ENCODE peak calls at places on chromosomes 3 and 15, in nine cellular contexts. Q is left lung, W is transverse colon, X is sigmoid colon, P is cardiac muscle cell, O is mucosa of descending colon, I is AG04450, N is gastrocnemius medialis, G is ovary. M is an unnamed sample. For H3K9me3, the result is how much of the 10 kb centered on the place peaks cover.

GRCh38 chr3:135926664-135927063 is 38.9 kb upstream of the PPP2R3A start:
- DNase-seq in X (no peak), Q (no peak), W (no peak), G (no peak), P (no peak), N (no peak), I (no peak), O (no peak), M (no peak)

GRCh38 chr3:87082806-87083440 is 92.0 kb upstream of the VGLL3 start:
- DNase-seq in P (peak), G (peak), N (no peak), X (no peak), W (no peak), Q (no peak), I (peak), O (no peak), M (peak)

GRCh38 chr3:46293991-46294833 is 52.0 kb downstream of the CCR3 start:
- DNase-seq in O (no peak), X (no peak), P (no peak), I (no peak), W (no peak), N (no peak), G (no peak), Q (no peak), M (no peak)

GRCh38 chr3:98772022-98772421 is 8.9 kb downstream of the ST3GAL6 start:
- DNase-seq in G (no peak), N (no peak), I (no peak), X (no peak), O (no peak), W (no peak), Q (no peak), P (no peak), M (no peak)

GRCh38 chr3:14488286-14489036 is 51.7 kb downstream of the GRIP2 start:
- DNase-seq in X (no peak), I (no peak), G (no peak), O (no peak), N (no peak), Q (no peak), W (no peak), P (no peak), M (no peak)

GRCh38 chr3:99866167-99866810 is 48.6 kb downstream of the CMSS1 start:
- DNase-seq in I (no peak), Q (no peak), G (no peak), X (no peak), W (no peak), P (no peak), N (no peak), O (no peak), M (no peak)

GRCh38 chr3:159854500-159855124 is 134.0 kb upstream of the IL12A start:
- DNase-seq in P (peak), I (peak), N (peak), Q (no peak), W (no peak), G (no peak), X (no peak), O (no peak), M (no peak)

GRCh38 chr15:57527382-57528091 is 64.2 kb upstream of the MYZAP start:
- DNase-seq in X (peak), W (no peak), G (peak), I (peak), P (peak), Q (no peak), N (no peak), O (no peak), M (peak)

GRCh38 chr3:124277516-124277890 is 285.6 kb upstream of the ROPN1 start:
- DNase-seq in W (peak), Q (no peak), N (no peak), G (peak), O (no peak), I (no peak), P (no peak), X (no peak), M (no peak)

GRCh38 chr15:80109388-80109787 is 43.4 kb upstream of the FAH start:
- DNase-seq in G (no peak), P (no peak), X (no peak), O (no peak), N (no peak), W (no peak), I (no peak), Q (no peak), M (no peak)

GRCh38 chr15:49589030-49589429 is 31.6 kb downstream of the FAM227B start:
- DNase-seq in X (no peak), I (no peak), W (no peak), Q (no peak), N (no peak), G (no peak), O (no peak), P (no peak), M (no peak)

GRCh38 chr3:133230191-133230590 is 169.7 kb upstream of the BFSP2 start:
- DNase-seq in O (no peak), P (no peak), I (no peak), W (no peak), G (no peak), X (no peak), N (no peak), Q (no peak), M (peak)

GRCh38 chr3:153219147-153219546 is 57.1 kb downstream of the RAP2B start:
- DNase-seq in N (no peak), O (no peak), G (no peak), X (no peak), P (no peak), W (no peak), Q (no peak), I (no peak), M (no peak)

GRCh38 chr3:177201707-177202397 is 4.6 kb upstream of the TBL1XR1 start:
- DNase-seq in P (no peak), G (no peak), O (no peak), I (peak), X (no peak), Q (no peak), W (peak), N (no peak), M (no peak)

GRCh38 chr3:13623101-13623654 is 74.3 kb downstream of the FBLN2 start:
- DNase-seq in G (no peak), W (no peak), I (no peak), X (no peak), N (no peak), Q (no peak), O (no peak), P (peak), M (peak)

GRCh38 chr3:11607816-11608215 is 35.9 kb downstream of the VGLL4 start:
- DNase-seq in N (no peak), G (no peak), P (peak), W (no peak), Q (no peak), X (no peak), I (no peak), O (no peak), M (no peak)

GRCh38 chr3:177382944-177383343 is 185.7 kb upstream of the TBL1XR1 start:
- DNase-seq in G (no peak), X (no peak), W (no peak), P (no peak), O (no peak), Q (no peak), I (no peak), N (peak), M (no peak)

GRCh38 chr3:69425249-69425648 is 39.4 kb upstream of the FRMD4B start:
- DNase-seq in N (no peak), X (no peak), P (peak), I (no peak), O (no peak), Q (no peak), G (peak), W (peak), M (peak)

GRCh38 chr15:96535148-96535547 is 204.6 kb downstream of the NR2F2 start:
- DNase-seq in N (no peak), P (no peak), W (no peak), Q (no peak), X (no peak), G (no peak), O (no peak), I (no peak), M (peak)

GRCh38 chr3:150308481-150308918 is 99.6 kb upstream of the TSC22D2 start:
- DNase-seq in Q (no peak), N (no peak), G (no peak), X (no peak), P (no peak), I (no peak), O (peak), W (peak), M (no peak)

GRCh38 chr3:151015762-151016161 is 43.2 kb upstream of the CLRN1 start:
- DNase-seq in P (no peak), I (no peak), W (no peak), O (no peak), X (no peak), Q (no peak), N (no peak), G (no peak), M (no peak)

GRCh38 chr3:13277860-13278531 is 142.1 kb downstream of the NUP210 start:
- DNase-seq in I (no peak), W (no peak), P (no peak), Q (no peak), X (peak), G (no peak), N (no peak), O (no peak), M (no peak)

GRCh38 chr3:149247929-149248691 is 26.5 kb upstream of the CP start:
- DNase-seq in Q (no peak), P (peak), I (no peak), W (no peak), O (no peak), G (no peak), X (no peak), N (no peak), M (no peak)

GRCh38 chr15:98653686-98654085 is 5.3 kb downstream of the IGF1R start:
- DNase-seq in W (no peak), P (no peak), N (no peak), G (no peak), Q (no peak), I (no peak), X (no peak), O (no peak), M (no peak)

GRCh38 chr3:41320953-41321641 is 121.8 kb downstream of the CTNNB1 start:
- DNase-seq in X (no peak), O (no peak), Q (no peak), W (no peak), G (no peak), N (no peak), I (no peak), P (no peak), M (no peak)

GRCh38 chr15:27454281-27455060 is 483.5 kb downstream of the GABRG3 start:
- DNase-seq in P (no peak), I (peak), G (no peak), W (no peak), X (no peak), Q (no peak), O (no peak), N (no peak), M (no peak)

GRCh38 chr3:52218454-52218853 is 7.0 kb downstream of the TLR9 start:
- DNase-seq in P (no peak), I (no peak), N (no peak), G (no peak), W (peak), Q (no peak), X (no peak), O (peak), M (no peak)

GRCh38 chr3:177665122-177665808 is 468.0 kb upstream of the TBL1XR1 start:
- DNase-seq in N (no peak), I (peak), G (no peak), Q (no peak), W (no peak), P (no peak), X (no peak), O (no peak), M (no peak)

GRCh38 chr3:119352235-119352634 is 58.1 kb downstream of the ARHGAP31 start:
- DNase-seq in N (no peak), Q (no peak), X (no peak), W (no peak), G (no peak), P (no peak), I (no peak), O (no peak), M (no peak)

GRCh38 chr15:44102675-44103254 is 92.3 kb downstream of the FRMD5 start:
- DNase-seq in W (no peak), N (no peak), Q (peak), X (no peak), G (no peak), I (peak), O (no peak), P (peak), M (peak)

GRCh38 chr3:11718582-11719405 is 75.1 kb upstream of the VGLL4 start:
- DNase-seq in P (peak), N (no peak), X (peak), G (peak), W (peak), O (peak), Q (peak), I (no peak), M (peak)

GRCh38 chr3:88057650-88058321 is 1.0 kb downstream of the CGGBP1 start:
- DNase-seq in Q (no peak), O (no peak), I (no peak), N (no peak), W (no peak), X (no peak), P (peak), G (no peak), M (peak)

GRCh38 chr3:14520149-14520548 is 20.0 kb downstream of the GRIP2 start:
- DNase-seq in X (peak), G (peak), W (no peak), O (peak), N (peak), I (no peak), Q (no peak), P (no peak), M (no peak)

GRCh38 chr15:46304320-46304719 is 669.5 kb downstream of the SQOR start:
- DNase-seq in G (no peak), N (no peak), I (no peak), Q (no peak), X (no peak), O (no peak), W (no peak), P (peak), M (peak)

GRCh38 chr3:193016437-193016887 is 98.8 kb upstream of the MB21D2 start:
- DNase-seq in O (no peak), X (no peak), I (no peak), N (no peak), P (peak), Q (no peak), W (no peak), G (no peak), M (peak)

GRCh38 chr15:74723754-74724334 is 1.5 kb downstream of the CYP1A1 start:
- DNase-seq in I (no peak), X (no peak), G (no peak), P (peak), Q (no peak), N (no peak), O (no peak), W (no peak), M (peak)

GRCh38 chr3:145088917-145089316 is 1072.1 kb downstream of the PLOD2 start:
- DNase-seq in I (no peak), G (no peak), O (no peak), N (no peak), Q (no peak), W (no peak), X (no peak), P (no peak), M (no peak)

GRCh38 chr3:128726691-128727031 is 678 bp downstream of the RAB7A start:
- DNase-seq in P (peak), O (peak), W (peak), I (no peak), N (peak), X (peak), Q (peak), G (peak), M (peak)

GRCh38 chr3:69869643-69870042 is 129.9 kb upstream of the SAMMSON start:
- DNase-seq in Q (no peak), X (no peak), G (no peak), P (no peak), W (no peak), O (no peak), N (no peak), I (peak), M (no peak)

GRCh38 chr15:86846059-86846458 is 766.4 kb downstream of the AGBL1 start:
- DNase-seq in O (no peak), W (no peak), X (no peak), Q (no peak), I (no peak), P (no peak), G (no peak), N (no peak), M (no peak)
- H3K9me3 ChIP-seq in O (under half), W (under half), X (under half), Q (under half), I (under half), P (under half), G (under half), N (under half), M (under half)

GRCh38 chr15:51623386-51623938 is 891 bp upstream of the DMXL2 start:
- DNase-seq in N (no peak), G (no peak), O (no peak), P (no peak), Q (no peak), I (no peak), X (no peak), W (peak), M (no peak)

GRCh38 chr15:51621155-51621554 is 1.4 kb downstream of the DMXL2 start:
- DNase-seq in O (no peak), N (no peak), W (no peak), P (no peak), Q (no peak), X (no peak), G (no peak), I (no peak), M (no peak)

GRCh38 chr15:51621917-51622268 is 678 bp downstream of the DMXL2 start:
- DNase-seq in N (no peak), I (peak), Q (peak), X (peak), P (peak), O (peak), W (peak), G (peak), M (peak)

GRCh38 chr15:51624022-51624421 is 1.5 kb upstream of the DMXL2 start:
- DNase-seq in Q (no peak), P (no peak), G (no peak), X (no peak), N (no peak), O (no peak), I (no peak), W (no peak), M (no peak)

DNA sequence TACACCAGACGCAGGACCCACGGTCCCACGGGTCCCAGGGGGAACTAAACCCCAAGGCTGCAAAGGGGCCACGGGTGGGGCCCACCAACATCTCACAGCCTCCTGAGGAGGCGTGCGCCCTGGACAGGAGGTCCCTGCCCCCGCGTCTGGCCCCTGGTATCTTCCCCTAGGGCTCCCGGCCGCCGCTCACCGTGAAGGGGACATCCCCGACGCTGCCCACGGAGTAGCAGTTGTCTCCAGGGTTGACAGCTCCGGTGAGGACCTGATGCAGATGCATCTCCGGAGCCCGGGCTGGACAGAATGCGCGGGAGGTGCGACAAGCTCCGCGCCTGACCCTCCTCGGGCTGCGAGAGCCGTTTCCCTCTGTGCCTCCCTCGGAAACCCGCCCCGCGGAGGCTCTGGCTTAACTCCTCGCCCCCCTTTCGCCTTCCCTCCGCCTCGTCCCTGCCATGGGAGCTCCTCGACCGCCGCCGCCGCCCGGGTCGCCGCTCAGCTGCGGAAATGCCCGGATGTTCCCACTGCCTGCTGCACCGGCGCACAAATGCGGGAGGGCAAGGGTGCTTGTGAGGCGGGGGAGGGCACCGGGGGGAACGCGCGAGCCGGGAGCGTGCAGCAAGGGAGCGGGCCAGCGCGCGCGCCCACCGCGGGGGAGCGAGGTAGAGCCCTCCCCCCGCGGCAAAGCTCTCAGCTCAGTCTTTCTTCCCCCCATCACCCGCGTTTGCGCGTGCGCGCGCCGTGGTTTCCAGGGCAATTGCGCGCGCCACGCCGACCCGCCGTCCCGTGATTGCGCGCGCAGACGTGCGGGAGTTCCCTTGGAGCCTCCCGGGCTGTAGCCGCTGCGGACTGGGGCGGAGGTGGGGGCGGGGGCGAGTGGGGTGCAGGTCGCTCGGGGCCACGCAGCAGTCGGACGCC is at the start of gene DMXL2:
- DNase-seq in N (peak), G (peak), X (peak), W (peak), O (peak), I (peak), Q (peak), P (peak), M (peak)
- TF ChIP-seq CTCF in N (no peak), G (no peak), X (no peak), W (no peak), O (no peak), I (no peak), Q (no peak), P (no peak), M (no peak)

DNA sequence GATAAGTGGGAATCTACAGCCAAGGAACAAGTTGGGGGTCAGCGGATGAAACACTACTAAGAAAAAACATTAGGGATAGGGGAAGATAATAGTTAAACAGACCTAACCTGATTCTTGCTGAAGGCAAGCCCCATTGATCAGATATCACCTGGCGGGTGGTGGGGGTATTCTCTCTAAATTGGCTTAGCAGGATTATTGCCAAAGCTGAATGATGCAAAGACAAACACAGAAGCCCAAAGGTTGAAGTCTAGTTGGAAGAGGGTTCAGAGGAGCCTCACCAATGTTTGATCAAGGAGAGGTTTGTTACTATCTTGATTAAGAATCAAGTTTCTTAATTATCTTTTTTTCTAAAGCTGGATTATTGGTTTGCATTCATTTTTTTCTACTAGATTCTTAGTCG is 371.9 kb upstream of the CNTN4 start:
- DNase-seq in Q (no peak), P (no peak), I (no peak), O (no peak), X (no peak), G (no peak), N (no peak), W (peak), M (no peak)
- H3K9me3 ChIP-seq in Q (under half), P (under half), I (under half), O (under half), X (under half), G (under half), N (under half), W (under half), M (under half)

GRCh38 chr3:112197131-112197530 is 64.1 kb upstream of the GCSAM start:
- DNase-seq in P (no peak), X (no peak), N (no peak), W (no peak), I (no peak), Q (no peak), G (no peak), O (no peak), M (peak)

GRCh38 chr3:112200317-112200666 is 67.2 kb upstream of the GCSAM start:
- DNase-seq in Q (no peak), P (no peak), I (no peak), W (no peak), G (no peak), N (no peak), X (no peak), O (no peak), M (no peak)

DNA sequence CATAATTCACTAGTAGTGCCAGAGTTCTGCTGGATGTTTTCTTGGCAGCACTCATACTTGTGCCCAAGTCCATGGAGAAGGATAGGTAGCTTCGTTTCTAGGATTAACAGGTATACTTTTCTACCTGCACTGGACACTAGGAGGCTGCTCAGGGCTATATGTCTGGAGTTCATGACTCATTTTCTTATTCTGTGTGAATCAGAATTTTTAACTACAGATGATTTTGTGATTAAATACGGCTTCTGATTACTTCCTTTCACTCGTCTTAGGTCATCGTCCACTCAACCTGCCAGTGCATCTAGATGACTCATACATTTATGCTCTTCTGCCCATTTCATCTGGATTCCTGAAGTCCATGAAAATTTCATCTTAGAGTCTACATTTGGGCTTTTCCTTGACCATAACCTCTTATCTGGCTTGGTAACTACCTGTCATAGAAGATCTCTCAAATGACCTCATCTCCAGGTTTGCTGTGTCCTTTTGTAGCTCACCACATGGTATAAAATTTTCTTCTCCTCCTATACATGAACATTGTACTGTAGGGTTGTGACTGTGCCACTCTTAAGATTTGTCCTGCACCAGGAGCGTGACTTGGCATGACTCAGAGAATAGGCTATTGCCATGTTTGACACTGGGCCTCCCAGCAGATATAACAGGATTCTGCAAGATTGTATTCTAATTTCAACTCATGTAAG is 66.7 kb upstream of the GCSAM start:
- DNase-seq in X (no peak), W (no peak), P (no peak), G (no peak), N (no peak), O (no peak), I (no peak), Q (no peak), M (no peak)
- TF ChIP-seq CTCF in X (no peak), W (no peak), P (no peak), G (no peak), N (no peak), O (no peak), I (no peak), Q (no peak), M (no peak)